ENCODE peak calls at places on chromosomes 6 and 20, in five cellular contexts. C is dorsolateral prefrontal cortex, B is lower lobe of right lung, E is upper lobe of right lung, G is MM.1S. H is an unnamed sample.

GRCh38 chr20:16145919-16146318 is 427.3 kb downstream of the KIF16B start:
- DNase-seq in C (no peak), B (no peak), E (no peak), G (no peak), H (no peak)

GRCh38 chr6:11785953-11786579 is 7.5 kb upstream of the ADTRP start:
- DNase-seq in C (no peak), B (no peak), E (no peak), G (peak), H (no peak)

GRCh38 chr6:100084301-100085161 is 90.5 kb upstream of the MCHR2 start:
- DNase-seq in C (no peak), B (no peak), E (no peak), G (no peak), H (no peak)

GRCh38 chr20:57475388-57476072 is 49.4 kb downstream of the CTCFL start:
- DNase-seq in C (no peak), B (no peak), E (no peak), G (peak), H (no peak)

GRCh38 chr6:70375882-70376281 is 37.4 kb upstream of the FAM135A start:
- DNase-seq in C (no peak), B (no peak), E (no peak), G (no peak), H (no peak)

GRCh38 chr6:131960371-131961133 is 9.4 kb upstream of the CCN2 start:
- DNase-seq in C (no peak), B (no peak), E (no peak), G (peak), H (no peak)

GRCh38 chr20:51423810-51424209 is 118.7 kb downstream of the NFATC2 start:
- DNase-seq in C (no peak), B (no peak), E (no peak), G (no peak), H (no peak)

GRCh38 chr20:43448748-43449535 is 8.8 kb upstream of the SRSF6 start:
- DNase-seq in C (peak), B (no peak), E (no peak), G (peak), H (no peak)

GRCh38 chr6:135310291-135310690 is 129.2 kb downstream of the MYB start:
- DNase-seq in C (no peak), B (no peak), E (no peak), G (no peak), H (no peak)

GRCh38 chr6:31480574-31480973 is 17.4 kb upstream of the MICB start:
- DNase-seq in C (no peak), B (no peak), E (no peak), G (no peak), H (no peak)

GRCh38 chr6:41037107-41037900 is 1.7 kb downstream of the UNC5CL start:
- DNase-seq in C (peak), B (no peak), E (no peak), G (no peak), H (no peak)

GRCh38 chr6:129648819-129649491 is 61.0 kb downstream of the ARHGAP18 start:
- DNase-seq in C (no peak), B (no peak), E (no peak), G (no peak), H (no peak)

GRCh38 chr6:147205690-147206600 is 1.7 kb downstream of the STXBP5 start:
- DNase-seq in C (no peak), B (no peak), E (no peak), G (no peak), H (no peak)

GRCh38 chr6:34531580-34532201 is 24.4 kb downstream of the SPDEF start:
- DNase-seq in C (peak), B (no peak), E (no peak), G (no peak), H (peak)

GRCh38 chr6:139569561-139569960 is 195.1 kb upstream of the CITED2 start:
- DNase-seq in C (no peak), B (no peak), E (no peak), G (no peak), H (no peak)

GRCh38 chr6:25171301-25171700 is 107.9 kb upstream of the CARMIL1 start:
- DNase-seq in C (no peak), B (no peak), E (no peak), G (no peak), H (no peak)
- H3K27ac ChIP-seq in C (no peak), B (no peak), E (no peak), G (no peak), H (no peak)

DNA sequence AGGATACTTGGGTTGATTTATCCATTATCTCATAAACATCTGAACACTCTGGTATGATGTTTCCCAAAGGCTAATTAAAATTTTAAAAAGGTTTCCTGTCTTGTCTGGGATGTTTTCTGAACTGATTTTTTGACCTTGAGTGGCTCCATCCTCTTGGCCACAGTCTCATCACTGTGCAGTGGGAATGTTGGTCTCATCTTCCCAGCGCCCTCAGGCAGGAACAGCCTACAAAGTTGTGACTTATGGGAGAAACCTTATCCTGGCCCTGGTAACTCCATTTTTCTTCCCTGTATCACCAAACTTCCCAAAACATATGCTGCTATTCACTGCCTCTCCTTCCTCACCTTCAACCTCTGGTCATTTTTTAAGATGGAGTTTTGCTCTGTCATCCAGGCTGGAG is 6.8 kb upstream of the BPIFA3 start:
- DNase-seq in C (no peak), B (no peak), E (no peak), G (no peak), H (no peak)
- TF ChIP-seq CTCF in C (no peak), B (no peak), E (no peak), G (no peak), H (no peak)

DNA sequence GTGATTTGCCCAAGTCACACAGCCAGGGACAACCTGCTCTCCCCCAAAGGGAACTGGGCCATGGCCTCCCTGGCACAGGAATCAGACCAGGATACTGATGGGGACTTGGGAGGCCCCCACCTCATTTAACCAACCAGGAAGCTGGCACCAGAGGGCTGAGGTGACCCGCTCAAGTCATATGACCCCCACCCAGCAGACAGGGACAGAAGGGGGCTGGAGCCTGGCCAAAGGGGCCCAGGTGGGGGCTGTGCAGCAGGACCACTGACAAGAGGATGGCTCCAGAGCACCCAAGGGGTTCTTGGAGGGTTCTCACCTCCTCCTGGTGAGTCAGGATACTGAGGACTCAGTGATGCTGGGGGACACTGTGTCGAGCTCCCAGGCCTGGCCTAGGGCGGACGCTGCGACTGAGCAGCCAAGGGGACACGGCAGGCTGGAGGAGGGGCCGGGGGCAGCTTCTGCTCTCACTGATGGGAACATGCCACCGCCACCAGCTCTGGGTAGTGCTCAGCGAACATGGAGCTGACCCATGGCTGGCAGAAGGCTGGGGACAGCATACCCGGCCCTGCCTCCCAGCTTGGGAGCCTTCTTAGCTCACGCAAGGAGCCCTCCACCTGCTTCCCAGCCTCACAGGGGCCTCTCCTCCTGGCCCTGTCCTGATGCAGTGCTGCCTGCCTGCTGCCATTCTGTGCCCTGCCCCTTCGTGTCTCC is 1.2 kb downstream of the CST7 start:
- DNase-seq in C (no peak), B (no peak), E (peak), G (no peak), H (peak)
- H3K4me3 ChIP-seq in C (no peak), B (peak), E (peak), G (no peak), H (no peak)

GRCh38 chr6:20182926-20183521 is 29.2 kb downstream of the MBOAT1 start:
- DNase-seq in C (no peak), B (peak), E (peak), G (no peak), H (no peak)

GRCh38 chr6:20175810-20176209 is 36.5 kb downstream of the MBOAT1 start:
- DNase-seq in C (no peak), B (no peak), E (no peak), G (no peak), H (no peak)

GRCh38 chr6:20178327-20178726 is 33.9 kb downstream of the MBOAT1 start:
- DNase-seq in C (no peak), B (no peak), E (no peak), G (no peak), H (no peak)

GRCh38 chr6:20182069-20182468 is 30.2 kb downstream of the MBOAT1 start:
- DNase-seq in C (no peak), B (no peak), E (no peak), G (no peak), H (no peak)

DNA sequence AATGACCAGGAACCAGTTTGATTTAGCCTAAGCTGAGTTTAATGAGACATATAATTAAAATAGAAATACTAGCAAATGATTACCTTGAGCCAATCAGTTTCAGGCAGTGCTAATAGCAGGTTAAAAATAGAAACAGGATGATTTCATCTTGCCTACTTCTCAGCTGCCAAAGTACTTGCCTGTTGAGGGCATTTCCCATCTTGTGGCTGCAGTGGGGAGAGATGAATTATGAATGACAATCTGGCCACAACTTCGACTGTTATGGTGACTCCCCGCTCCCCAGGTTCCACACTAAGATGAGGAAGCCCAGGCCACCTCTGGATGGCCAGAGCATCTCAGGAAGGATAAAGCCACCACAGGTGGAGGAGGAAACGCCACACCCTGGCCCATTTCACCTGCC is 31.3 kb downstream of the MBOAT1 start:
- DNase-seq in C (no peak), B (no peak), E (no peak), G (no peak), H (peak)
- H3K27ac ChIP-seq in C (no peak), B (no peak), E (no peak), G (no peak), H (no peak)

GRCh38 chr20:14193443-14193842 is 144.0 kb downstream of the FLRT3 start:
- DNase-seq in C (no peak), B (no peak), E (no peak), G (no peak), H (no peak)

GRCh38 chr20:14193885-14194284 is 143.5 kb downstream of the FLRT3 start:
- DNase-seq in C (no peak), B (no peak), E (no peak), G (no peak), H (no peak)

GRCh38 chr20:14191559-14191958 is 145.9 kb downstream of the FLRT3 start:
- DNase-seq in C (no peak), B (no peak), E (no peak), G (no peak), H (no peak)

DNA sequence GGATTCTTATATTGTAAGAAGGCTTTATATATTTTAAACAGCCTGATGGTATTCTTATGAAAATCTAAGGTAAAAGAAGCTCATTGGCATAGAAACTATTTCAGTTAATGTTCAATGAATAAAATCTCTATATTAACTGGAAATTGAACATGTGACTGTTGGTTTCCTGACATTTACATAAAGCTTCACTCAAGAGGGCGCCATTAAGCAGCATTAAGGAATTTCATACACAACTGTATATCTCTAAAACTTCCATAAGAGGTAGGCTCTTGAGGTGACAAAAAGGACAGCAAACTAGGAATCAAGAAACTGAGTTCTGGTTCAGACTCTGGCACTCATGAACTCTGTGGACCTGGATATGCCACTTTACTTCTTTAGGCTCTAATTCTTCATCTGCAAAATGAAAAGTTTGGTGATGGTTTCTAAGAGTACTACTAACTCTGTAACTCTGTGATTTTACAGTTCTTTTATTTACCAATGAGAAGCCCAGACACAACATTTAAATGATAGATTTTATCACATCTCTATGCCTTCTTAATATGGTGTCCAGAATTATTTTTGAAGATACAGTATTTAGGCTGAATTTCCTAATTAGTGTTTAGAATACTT is 147.5 kb downstream of the FLRT3 start:
- DNase-seq in C (no peak), B (no peak), E (no peak), G (peak), H (no peak)
- TF ChIP-seq CTCF in C (no peak), B (no peak), E (peak), G (peak), H (no peak)

GRCh38 chr20:47150403-47151152 is 205.9 kb downstream of the ZMYND8 start:
- DNase-seq in C (no peak), B (peak), E (peak), G (peak), H (no peak)
- H3K4me3 ChIP-seq in C (no peak), B (no peak), E (no peak), G (no peak), H (no peak)

H was measured in left lung.